ENCODE peak calls at places on chromosomes 11 and 22, in seven cellular contexts. One of them, this sample, is unnamed.

GRCh38 chr11:3341298-3341697 is 37.6 kb downstream of the ZNF195 start:
- DNase-seq in stromal cell of bone marrow: peak
- DNase-seq in memory B cell: no peak
- DNase-seq in effector memory CD4-positive, alpha-beta T cell: peak
- DNase-seq in T-cell: peak
- DNase-seq in GM06990: no peak
- DNase-seq in foreskin keratinocyte: no peak
- DNase-seq in this sample: peak

GRCh38 chr11:13337986-13338436 is 60.4 kb downstream of the BMAL1 start:
- DNase-seq in stromal cell of bone marrow: no peak
- DNase-seq in memory B cell: no peak
- DNase-seq in effector memory CD4-positive, alpha-beta T cell: no peak
- DNase-seq in T-cell: no peak
- DNase-seq in GM06990: no peak
- DNase-seq in foreskin keratinocyte: no peak
- DNase-seq in this sample: peak

GRCh38 chr11:123100378-123101085 is 38.6 kb upstream of the HSPA8 start:
- DNase-seq in stromal cell of bone marrow: no peak
- DNase-seq in memory B cell: no peak
- DNase-seq in effector memory CD4-positive, alpha-beta T cell: no peak
- DNase-seq in T-cell: no peak
- DNase-seq in GM06990: no peak
- DNase-seq in foreskin keratinocyte: no peak
- DNase-seq in this sample: no peak

GRCh38 chr11:130531061-130531460 is 82.6 kb downstream of the ADAMTS15 start:
- DNase-seq in stromal cell of bone marrow: no peak
- DNase-seq in memory B cell: no peak
- DNase-seq in effector memory CD4-positive, alpha-beta T cell: no peak
- DNase-seq in T-cell: no peak
- DNase-seq in GM06990: no peak
- DNase-seq in foreskin keratinocyte: no peak
- DNase-seq in this sample: peak

GRCh38 chr11:73538381-73538872 is 59.5 kb downstream of the FAM168A start:
- DNase-seq in stromal cell of bone marrow: no peak
- DNase-seq in memory B cell: no peak
- DNase-seq in effector memory CD4-positive, alpha-beta T cell: no peak
- DNase-seq in T-cell: no peak
- DNase-seq in GM06990: peak
- DNase-seq in foreskin keratinocyte: no peak
- DNase-seq in this sample: peak

GRCh38 chr11:40987895-40988435 is 471.5 kb downstream of the LRRC4C start:
- DNase-seq in stromal cell of bone marrow: no peak
- DNase-seq in memory B cell: no peak
- DNase-seq in effector memory CD4-positive, alpha-beta T cell: no peak
- DNase-seq in T-cell: no peak
- DNase-seq in GM06990: peak
- DNase-seq in foreskin keratinocyte: no peak
- DNase-seq in this sample: no peak

GRCh38 chr11:134532176-134532920 is 120.3 kb upstream of the B3GAT1 start:
- DNase-seq in stromal cell of bone marrow: no peak
- DNase-seq in memory B cell: no peak
- DNase-seq in effector memory CD4-positive, alpha-beta T cell: no peak
- DNase-seq in T-cell: no peak
- DNase-seq in GM06990: no peak
- DNase-seq in foreskin keratinocyte: no peak
- DNase-seq in this sample: no peak

GRCh38 chr11:8205566-8205965 is 36.7 kb upstream of the RIC3 start:
- DNase-seq in stromal cell of bone marrow: no peak
- DNase-seq in memory B cell: no peak
- DNase-seq in effector memory CD4-positive, alpha-beta T cell: no peak
- DNase-seq in T-cell: no peak
- DNase-seq in GM06990: no peak
- DNase-seq in foreskin keratinocyte: no peak
- DNase-seq in this sample: no peak

GRCh38 chr11:67020949-67021348 is 2.0 kb upstream of the SYT12 start:
- DNase-seq in stromal cell of bone marrow: no peak
- DNase-seq in memory B cell: no peak
- DNase-seq in effector memory CD4-positive, alpha-beta T cell: no peak
- DNase-seq in T-cell: no peak
- DNase-seq in GM06990: no peak
- DNase-seq in foreskin keratinocyte: no peak
- DNase-seq in this sample: no peak

GRCh38 chr11:131957891-131958290 is 587.5 kb downstream of the NTM start:
- DNase-seq in stromal cell of bone marrow: no peak
- DNase-seq in memory B cell: no peak
- DNase-seq in effector memory CD4-positive, alpha-beta T cell: no peak
- DNase-seq in T-cell: no peak
- DNase-seq in GM06990: no peak
- DNase-seq in foreskin keratinocyte: no peak
- DNase-seq in this sample: no peak

GRCh38 chr11:15074206-15075161 is 1.1 kb downstream of the CALCB start:
- DNase-seq in stromal cell of bone marrow: peak
- DNase-seq in memory B cell: peak
- DNase-seq in effector memory CD4-positive, alpha-beta T cell: peak
- DNase-seq in T-cell: peak
- DNase-seq in GM06990: peak
- DNase-seq in foreskin keratinocyte: peak
- DNase-seq in this sample: peak

GRCh38 chr11:80317612-80318011 is 876.8 kb upstream of the TENM4 start:
- DNase-seq in stromal cell of bone marrow: no peak
- DNase-seq in memory B cell: no peak
- DNase-seq in effector memory CD4-positive, alpha-beta T cell: no peak
- DNase-seq in T-cell: no peak
- DNase-seq in GM06990: no peak
- DNase-seq in foreskin keratinocyte: no peak
- DNase-seq in this sample: no peak

GRCh38 chr11:103798029-103798428 is 238.4 kb upstream of the DDI1 start:
- DNase-seq in stromal cell of bone marrow: peak
- DNase-seq in memory B cell: no peak
- DNase-seq in effector memory CD4-positive, alpha-beta T cell: no peak
- DNase-seq in T-cell: no peak
- DNase-seq in GM06990: no peak
- DNase-seq in foreskin keratinocyte: no peak
- DNase-seq in this sample: peak

GRCh38 chr11:60964801-60965200 is 6.7 kb upstream of the CD6 start:
- DNase-seq in stromal cell of bone marrow: no peak
- DNase-seq in memory B cell: no peak
- DNase-seq in effector memory CD4-positive, alpha-beta T cell: no peak
- DNase-seq in T-cell: no peak
- DNase-seq in GM06990: no peak
- DNase-seq in foreskin keratinocyte: no peak
- DNase-seq in this sample: no peak

GRCh38 chr22:49312601-49313000 is 515.1 kb downstream of the BRD1 start:
- DNase-seq in stromal cell of bone marrow: no peak
- DNase-seq in memory B cell: no peak
- DNase-seq in effector memory CD4-positive, alpha-beta T cell: no peak
- DNase-seq in T-cell: no peak
- DNase-seq in GM06990: no peak
- DNase-seq in foreskin keratinocyte: no peak
- DNase-seq in this sample: no peak

GRCh38 chr22:19596680-19597398 is 72.6 kb upstream of the CLDN5 start:
- DNase-seq in stromal cell of bone marrow: no peak
- DNase-seq in memory B cell: no peak
- DNase-seq in effector memory CD4-positive, alpha-beta T cell: no peak
- DNase-seq in T-cell: no peak
- DNase-seq in GM06990: no peak
- DNase-seq in foreskin keratinocyte: no peak
- DNase-seq in this sample: no peak

GRCh38 chr22:35657571-35658312 is 9.5 kb downstream of the APOL6 start:
- DNase-seq in stromal cell of bone marrow: no peak
- DNase-seq in memory B cell: no peak
- DNase-seq in effector memory CD4-positive, alpha-beta T cell: no peak
- DNase-seq in T-cell: no peak
- DNase-seq in GM06990: no peak
- DNase-seq in foreskin keratinocyte: no peak
- DNase-seq in this sample: no peak

GRCh38 chr11:17571431-17572358 is 24.6 kb downstream of the OTOG start:
- DNase-seq in stromal cell of bone marrow: no peak
- DNase-seq in memory B cell: no peak
- DNase-seq in effector memory CD4-positive, alpha-beta T cell: no peak
- DNase-seq in T-cell: no peak
- DNase-seq in GM06990: no peak
- DNase-seq in foreskin keratinocyte: no peak
- DNase-seq in this sample: no peak

GRCh38 chr11:24234822-24235508 is 261.9 kb upstream of the LUZP2 start:
- DNase-seq in stromal cell of bone marrow: no peak
- DNase-seq in memory B cell: no peak
- DNase-seq in effector memory CD4-positive, alpha-beta T cell: no peak
- DNase-seq in T-cell: no peak
- DNase-seq in GM06990: no peak
- DNase-seq in foreskin keratinocyte: peak
- DNase-seq in this sample: no peak

GRCh38 chr11:10076458-10077141 is 217.4 kb downstream of the SBF2 start:
- DNase-seq in stromal cell of bone marrow: peak
- DNase-seq in memory B cell: peak
- DNase-seq in effector memory CD4-positive, alpha-beta T cell: no peak
- DNase-seq in T-cell: no peak
- DNase-seq in GM06990: peak
- DNase-seq in foreskin keratinocyte: no peak
- DNase-seq in this sample: peak

GRCh38 chr22:36562261-36562835 is 33.4 kb upstream of the EIF3D start:
- DNase-seq in stromal cell of bone marrow: peak
- DNase-seq in memory B cell: no peak
- DNase-seq in effector memory CD4-positive, alpha-beta T cell: no peak
- DNase-seq in T-cell: no peak
- DNase-seq in GM06990: no peak
- DNase-seq in foreskin keratinocyte: no peak
- DNase-seq in this sample: peak

GRCh38 chr11:126997196-126997595 is 3.4 kb downstream of the KIRREL3 start:
- DNase-seq in stromal cell of bone marrow: no peak
- DNase-seq in memory B cell: no peak
- DNase-seq in effector memory CD4-positive, alpha-beta T cell: no peak
- DNase-seq in T-cell: no peak
- DNase-seq in GM06990: no peak
- DNase-seq in foreskin keratinocyte: no peak
- DNase-seq in this sample: peak

GRCh38 chr22:46203590-46203980 is 46.5 kb downstream of the CDPF1 start:
- DNase-seq in stromal cell of bone marrow: no peak
- DNase-seq in memory B cell: no peak
- DNase-seq in effector memory CD4-positive, alpha-beta T cell: no peak
- DNase-seq in T-cell: no peak
- DNase-seq in GM06990: no peak
- DNase-seq in foreskin keratinocyte: no peak
- DNase-seq in this sample: no peak

GRCh38 chr11:100584201-100584600 is 102.9 kb upstream of the ARHGAP42 start:
- DNase-seq in stromal cell of bone marrow: no peak
- DNase-seq in memory B cell: no peak
- DNase-seq in effector memory CD4-positive, alpha-beta T cell: no peak
- DNase-seq in T-cell: no peak
- DNase-seq in GM06990: no peak
- DNase-seq in foreskin keratinocyte: no peak
- DNase-seq in this sample: no peak

GRCh38 chr11:124801014-124801413 is 808 bp upstream of the MSANTD2 start:
- DNase-seq in stromal cell of bone marrow: no peak
- DNase-seq in memory B cell: no peak
- DNase-seq in effector memory CD4-positive, alpha-beta T cell: no peak
- DNase-seq in T-cell: no peak
- DNase-seq in GM06990: no peak
- DNase-seq in foreskin keratinocyte: peak
- DNase-seq in this sample: peak

GRCh38 chr11:121453589-121454299 is 977 bp upstream of the SORL1-AS1 start:
- DNase-seq in stromal cell of bone marrow: no peak
- DNase-seq in memory B cell: no peak
- DNase-seq in effector memory CD4-positive, alpha-beta T cell: no peak
- DNase-seq in T-cell: no peak
- DNase-seq in GM06990: no peak
- DNase-seq in foreskin keratinocyte: no peak
- DNase-seq in this sample: no peak

GRCh38 chr11:74696488-74696887 is 34.7 kb downstream of the CHRDL2 start:
- DNase-seq in stromal cell of bone marrow: no peak
- DNase-seq in memory B cell: no peak
- DNase-seq in effector memory CD4-positive, alpha-beta T cell: no peak
- DNase-seq in T-cell: no peak
- DNase-seq in GM06990: no peak
- DNase-seq in foreskin keratinocyte: no peak
- DNase-seq in this sample: no peak

GRCh38 chr22:20031732-20032406 is 11.0 kb downstream of the TANGO2 start:
- DNase-seq in stromal cell of bone marrow: no peak
- DNase-seq in memory B cell: no peak
- DNase-seq in effector memory CD4-positive, alpha-beta T cell: peak
- DNase-seq in T-cell: no peak
- DNase-seq in GM06990: peak
- DNase-seq in foreskin keratinocyte: no peak
- DNase-seq in this sample: no peak

GRCh38 chr11:94675788-94676187 is 92.4 kb upstream of the AMOTL1 start:
- DNase-seq in stromal cell of bone marrow: no peak
- DNase-seq in memory B cell: no peak
- DNase-seq in effector memory CD4-positive, alpha-beta T cell: no peak
- DNase-seq in T-cell: no peak
- DNase-seq in GM06990: no peak
- DNase-seq in foreskin keratinocyte: no peak
- DNase-seq in this sample: no peak

GRCh38 chr11:108853151-108853550 is 188.3 kb downstream of the DDX10 start:
- DNase-seq in stromal cell of bone marrow: no peak
- DNase-seq in memory B cell: no peak
- DNase-seq in effector memory CD4-positive, alpha-beta T cell: no peak
- DNase-seq in T-cell: no peak
- DNase-seq in GM06990: no peak
- DNase-seq in foreskin keratinocyte: no peak
- DNase-seq in this sample: no peak

GRCh38 chr22:46754110-46754799 is 8.2 kb upstream of the TBC1D22A start:
- DNase-seq in stromal cell of bone marrow: peak
- DNase-seq in memory B cell: no peak
- DNase-seq in effector memory CD4-positive, alpha-beta T cell: no peak
- DNase-seq in T-cell: no peak
- DNase-seq in GM06990: no peak
- DNase-seq in foreskin keratinocyte: peak
- DNase-seq in this sample: peak

GRCh38 chr11:2516276-2517015 is 71.6 kb downstream of the KCNQ1 start:
- DNase-seq in stromal cell of bone marrow: no peak
- DNase-seq in memory B cell: peak
- DNase-seq in effector memory CD4-positive, alpha-beta T cell: no peak
- DNase-seq in T-cell: no peak
- DNase-seq in GM06990: no peak
- DNase-seq in foreskin keratinocyte: no peak
- DNase-seq in this sample: no peak

GRCh38 chr11:69707156-69707555 is 3.3 kb upstream of the FGF19 start:
- DNase-seq in stromal cell of bone marrow: no peak
- DNase-seq in memory B cell: no peak
- DNase-seq in effector memory CD4-positive, alpha-beta T cell: no peak
- DNase-seq in T-cell: no peak
- DNase-seq in GM06990: no peak
- DNase-seq in foreskin keratinocyte: peak
- DNase-seq in this sample: no peak